ENCODE peak calls at places on chromosomes 13 and 19, in four cellular contexts. N is mesendoderm, Y is HepG2, S is PC-9. C is an unnamed sample. For H3K4me1 and H3K36me3, the result is how much of the 10 kb centered on the place peaks cover.

GRCh38 chr13:27168870-27169525 is 2.6 kb downstream of the USP12 start:
- DNase-seq in N (no peak), Y (no peak), S (no peak), C (no peak)

GRCh38 chr19:51505904-51506303 is 4.3 kb upstream of the SIGLEC12 start:
- DNase-seq in N (no peak), Y (no peak), S (no peak), C (no peak)

GRCh38 chr13:74715718-74716117 is 581.5 kb upstream of the KLF12 start:
- DNase-seq in N (no peak), Y (no peak), S (no peak), C (no peak)

GRCh38 chr13:113802090-113802531 is 43.1 kb downstream of the TMEM255B start:
- DNase-seq in N (peak), Y (peak), S (peak), C (no peak)

GRCh38 chr13:110556224-110556606 is 5.3 kb downstream of the RAB20 start:
- DNase-seq in N (no peak), Y (no peak), S (peak), C (no peak)

GRCh38 chr19:10114651-10115391 is 3.3 kb downstream of the P2RY11 start:
- DNase-seq in N (peak), Y (no peak), S (peak), C (no peak)

GRCh38 chr13:59343993-59344780 is 819.5 kb downstream of the DIAPH3 start:
- DNase-seq in N (no peak), Y (no peak), S (no peak), C (no peak)

GRCh38 chr19:31340059-31341025 is 8.9 kb downstream of the TSHZ3 start:
- DNase-seq in N (no peak), Y (no peak), S (no peak), C (no peak)

GRCh38 chr19:47049307-47049700 is 880 bp upstream of the TMEM160 start:
- DNase-seq in N (peak), Y (no peak), S (peak), C (no peak)

GRCh38 chr13:106507560-106508274 is 27.7 kb downstream of the EFNB2 start:
- DNase-seq in N (peak), Y (peak), S (peak), C (no peak)

GRCh38 chr13:107461751-107462150 is 753.6 kb downstream of the LIG4 start:
- DNase-seq in N (no peak), Y (no peak), S (no peak), C (no peak)

GRCh38 chr13:30072818-30073186 is 222.4 kb upstream of the UBL3 start:
- DNase-seq in N (no peak), Y (no peak), S (no peak), C (no peak)

GRCh38 chr13:99399623-99399974 is 92.4 kb upstream of the GPR183 start:
- DNase-seq in N (no peak), Y (no peak), S (no peak), C (no peak)

GRCh38 chr19:961866-962620 is 22.1 kb upstream of the WDR18 start:
- DNase-seq in N (no peak), Y (peak), S (peak), C (no peak)

GRCh38 chr19:19115954-19116353 is 22.3 kb downstream of the TMEM161A start:
- DNase-seq in N (peak), Y (peak), S (peak), C (no peak)

GRCh38 chr19:37565370-37565669 is 29.3 kb downstream of the ZNF571 start:
- DNase-seq in N (peak), Y (no peak), S (no peak), C (no peak)

GRCh38 chr13:90105881-90106496 is 1241.5 kb upstream of the MIR17HG start:
- DNase-seq in N (peak), Y (no peak), S (no peak), C (no peak)

GRCh38 chr13:40983725-40984669 is 35.1 kb downstream of the ELF1 start:
- DNase-seq in N (no peak), Y (no peak), S (no peak), C (no peak)

GRCh38 chr13:98441056-98441676 is 135.7 kb downstream of the STK24 start:
- DNase-seq in N (no peak), Y (no peak), S (no peak), C (no peak)

GRCh38 chr19:39813264-39813998 is 20.5 kb downstream of the DYRK1B start:
- DNase-seq in N (no peak), Y (no peak), S (no peak), C (no peak)

GRCh38 chr19:11361037-11361770 is 6.0 kb downstream of the PLPPR2 start:
- DNase-seq in N (peak), Y (no peak), S (no peak), C (peak)

GRCh38 chr13:35468195-35468594 is 8.3 kb downstream of the MAB21L1 start:
- DNase-seq in N (no peak), Y (no peak), S (no peak), C (no peak)

GRCh38 chr19:51439021-51439465 is 19.2 kb downstream of the SIGLEC8 start:
- DNase-seq in N (peak), Y (peak), S (no peak), C (no peak)

GRCh38 chr19:41298327-41298964 is 11.5 kb upstream of the CCDC97 start:
- DNase-seq in N (peak), Y (no peak), S (no peak), C (peak)
- H3K4me1 ChIP-seq in N (under half), Y (under half), S (under half), C (half or more)

GRCh38 chr19:32606289-32606688 is 25.3 kb downstream of the PDCD5 start:
- DNase-seq in N (no peak), Y (no peak), S (no peak), C (no peak)
- H3K36me3 ChIP-seq in N (under half), Y (half or more), S (under half), C (half or more)

DNA sequence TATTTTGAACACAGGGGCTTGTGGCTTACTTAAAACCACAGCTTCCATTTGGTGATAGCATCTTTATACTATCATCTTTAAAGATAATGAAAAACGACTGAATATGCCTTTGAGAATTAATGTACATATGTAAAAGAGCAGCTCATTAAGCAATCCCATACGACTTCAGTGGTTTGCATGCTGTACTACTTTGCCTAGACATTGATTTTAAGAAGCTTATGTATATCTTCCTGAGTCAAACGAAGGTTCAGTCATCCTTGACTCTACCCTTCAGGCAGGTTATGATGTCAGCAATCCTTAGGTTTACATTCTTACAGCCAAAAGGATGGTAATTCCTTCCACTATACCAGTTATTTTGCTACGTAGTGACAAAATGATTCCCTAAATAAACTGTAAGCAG is 40.7 kb downstream of the BRD4 start:
- DNase-seq in N (no peak), Y (no peak), S (no peak), C (no peak)
- H3K4me1 ChIP-seq in N (under half), Y (half or more), S (under half), C (half or more)

GRCh38 chr19:35731779-35732405 is 10.4 kb downstream of the IGFLR1 start:
- DNase-seq in N (no peak), Y (no peak), S (no peak), C (no peak)

GRCh38 chr19:35734273-35734672 is 8.0 kb downstream of the IGFLR1 start:
- DNase-seq in N (no peak), Y (no peak), S (no peak), C (no peak)

GRCh38 chr19:35731353-35731752 is 10.9 kb downstream of the IGFLR1 start:
- DNase-seq in N (no peak), Y (no peak), S (peak), C (no peak)

GRCh38 chr19:35733180-35734125 is 8.8 kb downstream of the IGFLR1 start:
- DNase-seq in N (no peak), Y (no peak), S (no peak), C (no peak)

GRCh38 chr19:35732540-35733179 is 9.6 kb downstream of the IGFLR1 start:
- DNase-seq in N (no peak), Y (no peak), S (no peak), C (peak)
- H3K36me3 ChIP-seq in N (under half), Y (half or more), S (under half), C (half or more)

GRCh38 chr19:45075215-45076028 is 856 bp downstream of the ZNF296 start:
- DNase-seq in N (peak), Y (peak), S (peak), C (peak)

GRCh38 chr19:45076029-45076850 is at the start of gene ZNF296:
- DNase-seq in N (peak), Y (peak), S (peak), C (peak)

GRCh38 chr19:45076851-45077730 is 813 bp upstream of the ZNF296 start:
- DNase-seq in N (no peak), Y (no peak), S (no peak), C (no peak)

GRCh38 chr19:45071969-45072790 is 4.1 kb downstream of the ZNF296 start:
- DNase-seq in N (no peak), Y (no peak), S (no peak), C (peak)

GRCh38 chr19:45074744-45075143 is 1.5 kb downstream of the ZNF296 start:
- DNase-seq in N (peak), Y (no peak), S (no peak), C (no peak)
- H3K4me1 ChIP-seq in N (under half), Y (under half), S (under half), C (under half)

GRCh38 chr13:24251525-24251924 is 57.9 kb upstream of the C1QTNF9 start:
- DNase-seq in N (no peak), Y (no peak), S (no peak), C (peak)

GRCh38 chr13:24253520-24254150 is 55.7 kb upstream of the C1QTNF9 start:
- DNase-seq in N (no peak), Y (no peak), S (no peak), C (no peak)

GRCh38 chr13:24252136-24252535 is 57.2 kb upstream of the C1QTNF9 start:
- DNase-seq in N (no peak), Y (no peak), S (no peak), C (no peak)

GRCh38 chr13:24247016-24247415 is 62.4 kb upstream of the C1QTNF9 start:
- DNase-seq in N (peak), Y (no peak), S (no peak), C (no peak)

GRCh38 chr13:24249586-24249985 is 59.8 kb upstream of the C1QTNF9 start:
- DNase-seq in N (no peak), Y (no peak), S (no peak), C (no peak)
- H3K36me3 ChIP-seq in N (under half), Y (under half), S (under half), C (under half)

GRCh38 chr19:55257461-55258411 is 1.1 kb downstream of the PPP6R1 start:
- DNase-seq in N (peak), Y (no peak), S (peak), C (no peak)

GRCh38 chr19:55255618-55256423 is 3.0 kb downstream of the PPP6R1 start:
- DNase-seq in N (no peak), Y (peak), S (no peak), C (no peak)

GRCh38 chr19:55258828-55259539 is at the start of gene PPP6R1:
- DNase-seq in N (peak), Y (peak), S (peak), C (peak)

GRCh38 chr19:55258476-55258827 is 365 bp downstream of the PPP6R1 start:
- DNase-seq in N (no peak), Y (no peak), S (no peak), C (peak)

DNA sequence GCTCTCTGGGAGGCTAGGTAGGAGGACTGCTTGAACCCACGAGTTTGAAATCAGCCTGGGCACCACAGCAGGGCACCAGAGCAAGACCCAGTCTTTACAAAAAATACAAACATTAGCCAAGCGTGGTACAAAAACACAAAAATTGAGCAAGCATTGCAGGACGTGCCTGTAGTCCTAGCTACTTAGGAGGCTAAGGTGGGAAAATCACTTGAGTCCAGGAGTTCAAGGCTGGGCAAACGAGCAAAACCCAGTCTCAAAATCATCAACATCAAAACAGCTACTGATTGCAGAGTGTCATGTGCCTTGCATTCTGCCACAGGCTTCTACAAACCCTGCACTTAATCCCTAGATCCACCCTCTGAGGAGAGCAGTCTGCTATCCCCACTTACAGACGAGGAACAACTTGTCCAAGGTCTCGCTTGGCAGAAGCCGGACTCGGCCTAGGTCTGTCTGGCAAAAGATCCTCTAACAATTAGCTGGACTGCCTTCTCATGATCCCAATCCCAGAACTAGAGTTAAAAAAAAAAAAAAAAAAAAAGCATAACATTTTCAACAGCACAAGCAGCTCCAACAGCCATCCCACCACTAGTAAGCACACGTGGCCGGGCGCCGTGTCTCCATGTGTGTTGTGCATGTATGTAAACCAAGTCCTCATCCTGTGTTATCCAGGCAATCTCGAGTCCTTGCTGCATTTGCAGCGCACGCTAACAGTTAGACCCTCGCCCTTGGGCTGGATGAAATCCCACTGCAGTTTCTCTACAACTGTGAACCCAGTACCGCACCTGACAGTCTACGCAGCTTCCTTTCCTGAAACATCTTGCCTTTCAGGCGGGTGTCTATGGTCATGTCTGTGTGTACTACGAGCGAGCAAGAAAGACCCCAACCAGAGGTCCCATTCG is 2.0 kb downstream of the PPP6R1 start:
- DNase-seq in N (no peak), Y (peak), S (no peak), C (no peak)
- H3K4me1 ChIP-seq in N (under half), Y (under half), S (half or more), C (under half)

GRCh38 chr19:3152431-3152780 is 16.6 kb downstream of the GNA15 start:
- DNase-seq in N (no peak), Y (no peak), S (no peak), C (no peak)

GRCh38 chr19:3151563-3152430 is 16.0 kb downstream of the GNA15 start:
- DNase-seq in N (no peak), Y (no peak), S (no peak), C (no peak)

GRCh38 chr19:3150739-3151329 is 15.0 kb downstream of the GNA15 start:
- DNase-seq in N (no peak), Y (no peak), S (no peak), C (no peak)

GRCh38 chr19:3154957-3155736 is 19.3 kb downstream of the GNA15 start:
- DNase-seq in N (peak), Y (peak), S (peak), C (peak)

DNA sequence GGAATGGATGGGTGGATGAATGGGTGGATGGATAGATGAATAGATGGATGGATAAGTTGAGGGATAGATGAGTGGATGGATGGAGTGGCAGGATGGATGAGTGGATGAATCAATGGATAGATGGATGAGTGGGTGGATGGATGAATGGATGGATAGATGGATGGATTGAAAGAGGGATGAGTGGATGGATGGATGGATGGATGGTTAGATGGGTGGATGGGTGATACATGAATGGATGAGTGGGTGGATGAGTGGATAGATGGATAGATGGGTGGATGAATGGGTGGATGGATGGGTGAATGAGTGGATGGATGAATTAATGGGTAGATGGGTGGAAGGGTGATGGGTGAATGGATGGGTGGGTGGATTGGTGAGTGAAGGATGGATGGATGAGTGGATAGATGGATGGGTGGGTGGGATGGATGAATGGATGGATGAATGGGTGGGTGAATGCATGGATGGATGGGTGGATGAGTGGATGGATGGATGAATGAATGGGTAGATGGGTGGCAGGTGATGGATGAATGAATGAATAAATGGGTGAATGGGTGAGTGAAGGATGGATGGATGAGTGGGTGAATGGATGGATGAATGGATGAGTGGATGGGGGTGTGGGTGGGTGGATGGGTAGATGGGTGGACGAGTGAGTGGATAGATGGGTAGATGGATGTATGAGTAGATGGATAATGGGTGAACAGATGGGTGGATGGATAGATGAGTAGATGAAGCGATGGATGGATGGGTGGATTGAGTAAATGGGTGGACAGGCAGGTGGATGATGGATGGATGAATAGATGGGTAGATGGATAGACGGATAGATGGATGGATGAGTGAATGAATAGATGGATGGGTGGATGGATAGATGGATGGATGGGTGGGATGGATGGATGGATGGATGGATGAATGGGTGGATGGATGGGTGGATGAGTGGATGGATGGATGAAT is 17.7 kb downstream of the GNA15 start:
- DNase-seq in N (no peak), Y (no peak), S (no peak), C (no peak)
- H3K36me3 ChIP-seq in N (under half), Y (under half), S (under half), C (under half)